ENCODE peak calls at places on chromosome X, in four cellular contexts. U is stimulated activated CD4-positive, alpha-beta T cell treated with anti-CD3 and anti-CD28 coated beads, Interleukin-4, amount 100 ng/mL, for 24 hours; B is HFFc6; V is Calu3. E is an unnamed sample.

GRCh38 chrX:95318882-95319281 is 1365.8 kb upstream of the DIAPH2 start:
- DNase-seq in B (no peak), U (no peak), V (no peak), E (no peak)

GRCh38 chrX:20567108-20567507 is 300.4 kb upstream of the RPS6KA3 start:
- DNase-seq in U (no peak), V (no peak), B (no peak), E (no peak)

GRCh38 chrX:110665636-110666035 is 130.0 kb downstream of the CHRDL1 start:
- DNase-seq in U (peak; percentile 3), V (peak; percentile 69), B (peak; percentile 29), E (peak; percentile 36)

GRCh38 chrX:149563359-149563758 is 13.6 kb upstream of the HSFX3 start:
- DNase-seq in U (no peak), B (no peak), V (no peak), E (no peak)

GRCh38 chrX:34880656-34881055 is 61.9 kb upstream of the FAM47B start:
- DNase-seq in V (no peak), U (no peak), B (peak; percentile 63), E (no peak)

GRCh38 chrX:96591418-96591817 is 93.2 kb upstream of the DIAPH2 start:
- DNase-seq in B (no peak), U (no peak), V (no peak), E (no peak)

GRCh38 chrX:23637187-23637586 is 30.1 kb upstream of the PRDX4 start:
- DNase-seq in U (no peak), B (no peak), V (no peak), E (no peak)

GRCh38 chrX:10021461-10022272 is 54.5 kb downstream of the CLDN34 start:
- DNase-seq in B (peak; percentile 11), V (no peak), U (no peak), E (no peak)

GRCh38 chrX:129653985-129654651 is 638 bp downstream of the APLN start:
- DNase-seq in B (no peak), U (no peak), V (peak; percentile 24), E (no peak)

GRCh38 chrX:119654112-119654531 is 38.8 kb downstream of the SEPTIN6 start:
- DNase-seq in U (peak; percentile 25), B (peak; percentile 38), V (no peak), E (no peak)

GRCh38 chrX:150370589-150371312 is 7.6 kb downstream of the MAMLD1 start:
- DNase-seq in U (no peak), V (no peak), B (no peak), E (no peak)

GRCh38 chrX:132040066-132040465 is 17.0 kb downstream of the STK26 start:
- DNase-seq in U (no peak), V (no peak), B (no peak), E (no peak)

GRCh38 chrX:130057209-130057608 is 53.1 kb downstream of the ELF4 start:
- DNase-seq in B (no peak), V (no peak), U (no peak), E (no peak)

GRCh38 chrX:12292996-12293765 is 154.9 kb downstream of the FRMPD4 start:
- DNase-seq in U (no peak), B (peak; percentile 52), V (no peak), E (no peak)

GRCh38 chrX:13652256-13653021 is 502 bp upstream of the TCEANC start:
- DNase-seq in U (no peak), B (peak; percentile 81), V (peak; percentile 34), E (no peak)

GRCh38 chrX:14963447-14964236 is 90.4 kb downstream of the MOSPD2 start:
- DNase-seq in V (no peak), U (no peak), B (peak; percentile 70), E (no peak)

GRCh38 chrX:55908685-55909212 is 191.2 kb downstream of the RRAGB start:
- DNase-seq in B (no peak), U (peak; percentile 3), V (peak; percentile 18), E (peak; percentile 63)

GRCh38 chrX:20143539-20143938 is 1.9 kb upstream of the EIF1AX start:
- DNase-seq in V (no peak), B (no peak), U (no peak), E (no peak)

GRCh38 chrX:115988825-115989224 is 181.7 kb upstream of the AGTR2 start:
- DNase-seq in U (no peak), B (no peak), V (no peak), E (no peak)

GRCh38 chrX:115410731-115411435 is 121.4 kb downstream of the LUZP4 start:
- DNase-seq in U (no peak), B (no peak), V (no peak), E (no peak)

GRCh38 chrX:110045421-110045820 is 42.5 kb downstream of the TMEM164 start:
- DNase-seq in U (no peak), B (no peak), V (no peak), E (no peak)

GRCh38 chrX:50799531-50799961 is 14.4 kb downstream of the SHROOM4 start:
- DNase-seq in U (no peak), V (no peak), B (no peak), E (no peak)

GRCh38 chrX:47497274-47497673 is 14.3 kb upstream of the ZNF41 start:
- DNase-seq in U (no peak), V (no peak), B (peak; percentile 25), E (no peak)

GRCh38 chrX:27619975-27620374 is 29.8 kb downstream of the DCAF8L2 start:
- DNase-seq in U (no peak), B (no peak), V (peak; percentile 6), E (no peak)

GRCh38 chrX:101408530-101408836 is 461 bp downstream of the HNRNPH2 start:
- DNase-seq in V (no peak), B (no peak), U (no peak), E (no peak)

GRCh38 chrX:133535066-133535465 is 119.8 kb upstream of the GPC4 start:
- DNase-seq in V (no peak), B (no peak), U (no peak), E (no peak)

GRCh38 chrX:106168107-106168506 is at the start of gene PWWP3B:
- DNase-seq in U (no peak), B (no peak), V (no peak), E (peak; percentile 45)

GRCh38 chrX:46647251-46647650 is 73.7 kb downstream of the CHST7 start:
- DNase-seq in U (no peak), V (no peak), B (no peak), E (no peak)

GRCh38 chrX:109848451-109849050 is 115.5 kb upstream of the ACSL4 start:
- DNase-seq in B (no peak), V (no peak), U (no peak), E (no peak)

GRCh38 chrX:71828086-71828485 is 64.9 kb downstream of the CXorf49B start:
- DNase-seq in V (no peak), B (no peak), U (no peak), E (no peak)

GRCh38 chrX:17547658-17548057 is 172.7 kb downstream of the NHS start:
- DNase-seq in B (peak; percentile 71), V (peak; percentile 84), U (no peak), E (peak; percentile 67)

GRCh38 chrX:69027181-69028005 is 137.9 kb downstream of the PJA1 start:
- DNase-seq in V (no peak), B (peak; percentile 7), U (no peak), E (no peak)

GRCh38 chrX:152897216-152898144 is at the start of gene ZNF185:
- DNase-seq in V (peak; percentile 87), U (no peak), B (no peak), E (peak; percentile 72)

GRCh38 chrX:118520858-118521206 is 25.2 kb downstream of the DOCK11 start:
- DNase-seq in B (no peak), V (no peak), U (no peak), E (no peak)

GRCh38 chrX:24902808-24903207 is 113.0 kb downstream of the ARX start:
- DNase-seq in V (no peak), B (peak; percentile 24), U (no peak), E (no peak)

GRCh38 chrX:72201836-72202536 is 20.4 kb downstream of the PIN4 start:
- DNase-seq in V (no peak), U (no peak), B (peak; percentile 61), E (no peak)

GRCh38 chrX:84189125-84189524 is 1.1 kb upstream of the RPS6KA6 start:
- DNase-seq in U (no peak), V (no peak), B (no peak), E (no peak)